ENCODE peak calls at places on chromosomes 2 and 18, in four cellular contexts. One of them, this sample, is unnamed.

GRCh38 chr2:177887722-177888121 is 184.9 kb downstream of the PDE11A start:
- DNase-seq in RCC 7860: no peak
- DNase-seq in fibroblast of mammary gland: no peak
- DNase-seq in activated CD4-positive, alpha-beta T cell treated with anti-CD3 and anti-CD28 coated beads, Interleukin-2, amount 10 ng/mL, durations not matched to agents 7 days and 5 days: no peak
- DNase-seq in this sample: no peak

GRCh38 chr2:237181844-237182243 is 96.2 kb downstream of the COPS8 start:
- DNase-seq in RCC 7860: peak; percentile 64
- DNase-seq in fibroblast of mammary gland: peak; percentile 100
- DNase-seq in activated CD4-positive, alpha-beta T cell treated with anti-CD3 and anti-CD28 coated beads, Interleukin-2, amount 10 ng/mL, durations not matched to agents 7 days and 5 days: no peak
- DNase-seq in this sample: no peak

GRCh38 chr2:203225423-203226039 is 13.3 kb upstream of the CYP20A1 start:
- DNase-seq in RCC 7860: no peak
- DNase-seq in fibroblast of mammary gland: peak; percentile 21
- DNase-seq in activated CD4-positive, alpha-beta T cell treated with anti-CD3 and anti-CD28 coated beads, Interleukin-2, amount 10 ng/mL, durations not matched to agents 7 days and 5 days: peak; percentile 33
- DNase-seq in this sample: no peak

GRCh38 chr2:107757223-107757622 is 69.5 kb upstream of the RGPD4 start:
- DNase-seq in RCC 7860: no peak
- DNase-seq in fibroblast of mammary gland: no peak
- DNase-seq in activated CD4-positive, alpha-beta T cell treated with anti-CD3 and anti-CD28 coated beads, Interleukin-2, amount 10 ng/mL, durations not matched to agents 7 days and 5 days: no peak
- DNase-seq in this sample: no peak

GRCh38 chr2:241892299-241893137 is 23.0 kb downstream of the RTP5 start:
- DNase-seq in RCC 7860: no peak
- DNase-seq in fibroblast of mammary gland: peak; percentile 61
- DNase-seq in activated CD4-positive, alpha-beta T cell treated with anti-CD3 and anti-CD28 coated beads, Interleukin-2, amount 10 ng/mL, durations not matched to agents 7 days and 5 days: no peak
- DNase-seq in this sample: no peak

GRCh38 chr18:70998490-70998889 is 709.6 kb downstream of the SOCS6 start:
- DNase-seq in RCC 7860: no peak
- DNase-seq in fibroblast of mammary gland: peak; percentile 13
- DNase-seq in activated CD4-positive, alpha-beta T cell treated with anti-CD3 and anti-CD28 coated beads, Interleukin-2, amount 10 ng/mL, durations not matched to agents 7 days and 5 days: no peak
- DNase-seq in this sample: no peak

GRCh38 chr2:38264649-38265322 is 112.3 kb downstream of the ATL2 start:
- DNase-seq in RCC 7860: no peak
- DNase-seq in fibroblast of mammary gland: no peak
- DNase-seq in activated CD4-positive, alpha-beta T cell treated with anti-CD3 and anti-CD28 coated beads, Interleukin-2, amount 10 ng/mL, durations not matched to agents 7 days and 5 days: no peak
- DNase-seq in this sample: no peak

GRCh38 chr2:199602271-199602895 is 144.6 kb upstream of the SATB2 start:
- DNase-seq in RCC 7860: no peak
- DNase-seq in fibroblast of mammary gland: peak; percentile 26
- DNase-seq in activated CD4-positive, alpha-beta T cell treated with anti-CD3 and anti-CD28 coated beads, Interleukin-2, amount 10 ng/mL, durations not matched to agents 7 days and 5 days: no peak
- DNase-seq in this sample: no peak

GRCh38 chr2:240626531-240627300 is 1.4 kb downstream of the GPR35 start:
- DNase-seq in RCC 7860: no peak
- DNase-seq in fibroblast of mammary gland: no peak
- DNase-seq in activated CD4-positive, alpha-beta T cell treated with anti-CD3 and anti-CD28 coated beads, Interleukin-2, amount 10 ng/mL, durations not matched to agents 7 days and 5 days: peak; percentile 27
- DNase-seq in this sample: no peak

GRCh38 chr2:226656367-226656766 is 143.3 kb downstream of the IRS1 start:
- DNase-seq in RCC 7860: no peak
- DNase-seq in fibroblast of mammary gland: no peak
- DNase-seq in activated CD4-positive, alpha-beta T cell treated with anti-CD3 and anti-CD28 coated beads, Interleukin-2, amount 10 ng/mL, durations not matched to agents 7 days and 5 days: no peak
- DNase-seq in this sample: no peak

GRCh38 chr2:34105015-34105767 is 506.1 kb upstream of the FAM98A start:
- DNase-seq in RCC 7860: peak; percentile 90
- DNase-seq in fibroblast of mammary gland: peak; percentile 85
- DNase-seq in activated CD4-positive, alpha-beta T cell treated with anti-CD3 and anti-CD28 coated beads, Interleukin-2, amount 10 ng/mL, durations not matched to agents 7 days and 5 days: no peak
- DNase-seq in this sample: no peak

GRCh38 chr2:137705296-137705695 is 259.0 kb upstream of the HNMT start:
- DNase-seq in RCC 7860: no peak
- DNase-seq in fibroblast of mammary gland: no peak
- DNase-seq in activated CD4-positive, alpha-beta T cell treated with anti-CD3 and anti-CD28 coated beads, Interleukin-2, amount 10 ng/mL, durations not matched to agents 7 days and 5 days: no peak
- DNase-seq in this sample: no peak

GRCh38 chr2:168948621-168949212 is 47.6 kb downstream of the G6PC2 start:
- DNase-seq in RCC 7860: peak; percentile 13
- DNase-seq in fibroblast of mammary gland: peak; percentile 22
- DNase-seq in activated CD4-positive, alpha-beta T cell treated with anti-CD3 and anti-CD28 coated beads, Interleukin-2, amount 10 ng/mL, durations not matched to agents 7 days and 5 days: no peak
- DNase-seq in this sample: no peak

GRCh38 chr2:2333076-2333475 is 2.0 kb upstream of the MYT1L start:
- DNase-seq in RCC 7860: no peak
- DNase-seq in fibroblast of mammary gland: no peak
- DNase-seq in activated CD4-positive, alpha-beta T cell treated with anti-CD3 and anti-CD28 coated beads, Interleukin-2, amount 10 ng/mL, durations not matched to agents 7 days and 5 days: no peak
- DNase-seq in this sample: no peak

GRCh38 chr2:13611939-13612338 is 895.2 kb downstream of the TRIB2 start:
- DNase-seq in RCC 7860: no peak
- DNase-seq in fibroblast of mammary gland: no peak
- DNase-seq in activated CD4-positive, alpha-beta T cell treated with anti-CD3 and anti-CD28 coated beads, Interleukin-2, amount 10 ng/mL, durations not matched to agents 7 days and 5 days: no peak
- DNase-seq in this sample: no peak